ENCODE peak calls at places on chromosomes 16 and 17, in eight cellular contexts. One of them, this sample, is unnamed.

GRCh38 chr17:73906896-73907600 is 262.8 kb upstream of the SDK2 start:
- DNase-seq in HT1080: no peak
- DNase-seq in activated naive CD8-positive, alpha-beta T cell treated with anti-CD3 and anti-CD28 coated beads for 36 hours: no peak
- DNase-seq in naive thymus-derived CD4-positive, alpha-beta T cell: no peak
- DNase-seq in neuronal stem cell: no peak
- DNase-seq in fibroblast of pulmonary artery: no peak
- DNase-seq in effector memory CD4-positive, alpha-beta T cell: no peak
- DNase-seq in HAP-1: no peak
- DNase-seq in this sample: no peak

GRCh38 chr17:66855204-66855603 is 20.3 kb downstream of the CACNG5 start:
- DNase-seq in HT1080: no peak
- DNase-seq in activated naive CD8-positive, alpha-beta T cell treated with anti-CD3 and anti-CD28 coated beads for 36 hours: peak
- DNase-seq in naive thymus-derived CD4-positive, alpha-beta T cell: no peak
- DNase-seq in neuronal stem cell: no peak
- DNase-seq in fibroblast of pulmonary artery: no peak
- DNase-seq in effector memory CD4-positive, alpha-beta T cell: peak
- DNase-seq in HAP-1: peak
- DNase-seq in this sample: no peak

GRCh38 chr17:13244511-13244910 is 226.7 kb upstream of the ELAC2 start:
- DNase-seq in HT1080: no peak
- DNase-seq in activated naive CD8-positive, alpha-beta T cell treated with anti-CD3 and anti-CD28 coated beads for 36 hours: no peak
- DNase-seq in naive thymus-derived CD4-positive, alpha-beta T cell: no peak
- DNase-seq in neuronal stem cell: no peak
- DNase-seq in fibroblast of pulmonary artery: no peak
- DNase-seq in effector memory CD4-positive, alpha-beta T cell: no peak
- DNase-seq in HAP-1: no peak
- DNase-seq in this sample: no peak

GRCh38 chr16:3022697-3023414 is 886 bp downstream of the HCFC1R1 start:
- DNase-seq in HT1080: peak
- DNase-seq in activated naive CD8-positive, alpha-beta T cell treated with anti-CD3 and anti-CD28 coated beads for 36 hours: peak
- DNase-seq in naive thymus-derived CD4-positive, alpha-beta T cell: no peak
- DNase-seq in neuronal stem cell: no peak
- DNase-seq in fibroblast of pulmonary artery: peak
- DNase-seq in effector memory CD4-positive, alpha-beta T cell: no peak
- DNase-seq in HAP-1: peak
- DNase-seq in this sample: no peak

GRCh38 chr17:81722184-81723120 is 10.4 kb downstream of the SLC25A10 start:
- DNase-seq in HT1080: peak
- DNase-seq in activated naive CD8-positive, alpha-beta T cell treated with anti-CD3 and anti-CD28 coated beads for 36 hours: no peak
- DNase-seq in naive thymus-derived CD4-positive, alpha-beta T cell: no peak
- DNase-seq in neuronal stem cell: no peak
- DNase-seq in fibroblast of pulmonary artery: peak
- DNase-seq in effector memory CD4-positive, alpha-beta T cell: no peak
- DNase-seq in HAP-1: no peak
- DNase-seq in this sample: peak

GRCh38 chr17:82876602-82877391 is 37.0 kb upstream of the ZNF750 start:
- DNase-seq in HT1080: no peak
- DNase-seq in activated naive CD8-positive, alpha-beta T cell treated with anti-CD3 and anti-CD28 coated beads for 36 hours: no peak
- DNase-seq in naive thymus-derived CD4-positive, alpha-beta T cell: no peak
- DNase-seq in neuronal stem cell: no peak
- DNase-seq in fibroblast of pulmonary artery: peak
- DNase-seq in effector memory CD4-positive, alpha-beta T cell: no peak
- DNase-seq in HAP-1: no peak
- DNase-seq in this sample: peak

GRCh38 chr16:57479422-57480126 is 6.7 kb downstream of the DOK4 start:
- DNase-seq in HT1080: peak
- DNase-seq in activated naive CD8-positive, alpha-beta T cell treated with anti-CD3 and anti-CD28 coated beads for 36 hours: no peak
- DNase-seq in naive thymus-derived CD4-positive, alpha-beta T cell: no peak
- DNase-seq in neuronal stem cell: no peak
- DNase-seq in fibroblast of pulmonary artery: peak
- DNase-seq in effector memory CD4-positive, alpha-beta T cell: no peak
- DNase-seq in HAP-1: peak
- DNase-seq in this sample: peak

GRCh38 chr17:17420561-17421269 is 56.1 kb upstream of the MED9 start:
- DNase-seq in HT1080: no peak
- DNase-seq in activated naive CD8-positive, alpha-beta T cell treated with anti-CD3 and anti-CD28 coated beads for 36 hours: no peak
- DNase-seq in naive thymus-derived CD4-positive, alpha-beta T cell: no peak
- DNase-seq in neuronal stem cell: no peak
- DNase-seq in fibroblast of pulmonary artery: peak
- DNase-seq in effector memory CD4-positive, alpha-beta T cell: no peak
- DNase-seq in HAP-1: no peak
- DNase-seq in this sample: no peak

GRCh38 chr16:81823734-81824133 is 44.6 kb downstream of the PLCG2 start:
- DNase-seq in HT1080: no peak
- DNase-seq in activated naive CD8-positive, alpha-beta T cell treated with anti-CD3 and anti-CD28 coated beads for 36 hours: no peak
- DNase-seq in naive thymus-derived CD4-positive, alpha-beta T cell: no peak
- DNase-seq in neuronal stem cell: no peak
- DNase-seq in fibroblast of pulmonary artery: no peak
- DNase-seq in effector memory CD4-positive, alpha-beta T cell: no peak
- DNase-seq in HAP-1: no peak
- DNase-seq in this sample: no peak

GRCh38 chr16:79217375-79218011 is 383.0 kb downstream of the MAF start:
- DNase-seq in HT1080: no peak
- DNase-seq in activated naive CD8-positive, alpha-beta T cell treated with anti-CD3 and anti-CD28 coated beads for 36 hours: no peak
- DNase-seq in naive thymus-derived CD4-positive, alpha-beta T cell: no peak
- DNase-seq in neuronal stem cell: no peak
- DNase-seq in fibroblast of pulmonary artery: no peak
- DNase-seq in effector memory CD4-positive, alpha-beta T cell: peak
- DNase-seq in HAP-1: no peak
- DNase-seq in this sample: no peak

GRCh38 chr17:15947976-15948752 is 3.2 kb downstream of the ADORA2B start:
- DNase-seq in HT1080: no peak
- DNase-seq in activated naive CD8-positive, alpha-beta T cell treated with anti-CD3 and anti-CD28 coated beads for 36 hours: no peak
- DNase-seq in naive thymus-derived CD4-positive, alpha-beta T cell: no peak
- DNase-seq in neuronal stem cell: no peak
- DNase-seq in fibroblast of pulmonary artery: no peak
- DNase-seq in effector memory CD4-positive, alpha-beta T cell: no peak
- DNase-seq in HAP-1: no peak
- DNase-seq in this sample: no peak

GRCh38 chr16:69112285-69113129 is 7.1 kb downstream of the HAS3 start:
- DNase-seq in HT1080: peak
- DNase-seq in activated naive CD8-positive, alpha-beta T cell treated with anti-CD3 and anti-CD28 coated beads for 36 hours: peak
- DNase-seq in naive thymus-derived CD4-positive, alpha-beta T cell: no peak
- DNase-seq in neuronal stem cell: peak
- DNase-seq in fibroblast of pulmonary artery: peak
- DNase-seq in effector memory CD4-positive, alpha-beta T cell: peak
- DNase-seq in HAP-1: peak
- DNase-seq in this sample: peak

GRCh38 chr16:89588413-89589109 is 13.0 kb downstream of the CPNE7 start:
- DNase-seq in HT1080: no peak
- DNase-seq in activated naive CD8-positive, alpha-beta T cell treated with anti-CD3 and anti-CD28 coated beads for 36 hours: no peak
- DNase-seq in naive thymus-derived CD4-positive, alpha-beta T cell: no peak
- DNase-seq in neuronal stem cell: no peak
- DNase-seq in fibroblast of pulmonary artery: no peak
- DNase-seq in effector memory CD4-positive, alpha-beta T cell: no peak
- DNase-seq in HAP-1: no peak
- DNase-seq in this sample: no peak

GRCh38 chr17:57463103-57463885 is 207.0 kb downstream of the MSI2 start:
- DNase-seq in HT1080: peak
- DNase-seq in activated naive CD8-positive, alpha-beta T cell treated with anti-CD3 and anti-CD28 coated beads for 36 hours: peak
- DNase-seq in naive thymus-derived CD4-positive, alpha-beta T cell: no peak
- DNase-seq in neuronal stem cell: no peak
- DNase-seq in fibroblast of pulmonary artery: peak
- DNase-seq in effector memory CD4-positive, alpha-beta T cell: no peak
- DNase-seq in HAP-1: no peak
- DNase-seq in this sample: peak

GRCh38 chr16:5045499-5046115 is 11.9 kb upstream of the NAGPA start:
- DNase-seq in HT1080: no peak
- DNase-seq in activated naive CD8-positive, alpha-beta T cell treated with anti-CD3 and anti-CD28 coated beads for 36 hours: no peak
- DNase-seq in naive thymus-derived CD4-positive, alpha-beta T cell: no peak
- DNase-seq in neuronal stem cell: no peak
- DNase-seq in fibroblast of pulmonary artery: no peak
- DNase-seq in effector memory CD4-positive, alpha-beta T cell: no peak
- DNase-seq in HAP-1: no peak
- DNase-seq in this sample: no peak

GRCh38 chr16:11201498-11202259 is 54.3 kb downstream of the SOCS1 start:
- DNase-seq in HT1080: peak
- DNase-seq in activated naive CD8-positive, alpha-beta T cell treated with anti-CD3 and anti-CD28 coated beads for 36 hours: no peak
- DNase-seq in naive thymus-derived CD4-positive, alpha-beta T cell: no peak
- DNase-seq in neuronal stem cell: no peak
- DNase-seq in fibroblast of pulmonary artery: peak
- DNase-seq in effector memory CD4-positive, alpha-beta T cell: no peak
- DNase-seq in HAP-1: no peak
- DNase-seq in this sample: peak

GRCh38 chr17:43312011-43312410 is 78.2 kb upstream of the RNU2-1 start:
- DNase-seq in HT1080: no peak
- DNase-seq in activated naive CD8-positive, alpha-beta T cell treated with anti-CD3 and anti-CD28 coated beads for 36 hours: no peak
- DNase-seq in naive thymus-derived CD4-positive, alpha-beta T cell: no peak
- DNase-seq in neuronal stem cell: no peak
- DNase-seq in fibroblast of pulmonary artery: no peak
- DNase-seq in effector memory CD4-positive, alpha-beta T cell: no peak
- DNase-seq in HAP-1: no peak
- DNase-seq in this sample: no peak

GRCh38 chr16:31416371-31416770 is 11.8 kb downstream of the COX6A2 start:
- DNase-seq in HT1080: no peak
- DNase-seq in activated naive CD8-positive, alpha-beta T cell treated with anti-CD3 and anti-CD28 coated beads for 36 hours: no peak
- DNase-seq in naive thymus-derived CD4-positive, alpha-beta T cell: no peak
- DNase-seq in neuronal stem cell: no peak
- DNase-seq in fibroblast of pulmonary artery: no peak
- DNase-seq in effector memory CD4-positive, alpha-beta T cell: no peak
- DNase-seq in HAP-1: no peak
- DNase-seq in this sample: no peak

This sample was measured in A172.